ENCODE peak calls at places on chromosomes 6 and 20, in nine cellular contexts. V is CD8-positive, alpha-beta T cell; S is PC-9; W is ovary; O is AG09309; I is lower lobe of right lung; U is AG10803; N is heart left ventricle; K is coronary artery. E is an unnamed sample.
A peak's percentile ranks its signal among the peaks of the same experiment; 100 is the strongest.

GRCh38 chr6:73732845-73733675 is 37.1 kb downstream of the CD109 start:
- DNase-seq in V (peak; percentile 59), S (peak; percentile 65), W (peak; percentile 11), O (peak; percentile 34), I (peak; percentile 51), U (peak; percentile 76), N (peak; percentile 67), K (peak; percentile 76), E (peak; percentile 32)

GRCh38 chr20:63273635-63274380 is 1.2 kb downstream of the ARFGAP1 start:
- DNase-seq in V (no peak), S (peak; percentile 28), W (no peak), O (peak; percentile 14), I (no peak), U (peak; percentile 64), N (no peak), K (no peak), E (no peak)

GRCh38 chr6:27078734-27079357 is 168.7 kb upstream of the PRSS16 start:
- DNase-seq in V (peak; percentile 39), S (peak; percentile 57), W (peak; percentile 8), O (peak; percentile 20), I (no peak), U (peak; percentile 65), N (no peak), K (no peak), E (no peak)

GRCh38 chr6:87068804-87069203 is 26.1 kb downstream of the CGA start:
- DNase-seq in V (no peak), S (no peak), W (no peak), O (no peak), I (no peak), U (no peak), N (no peak), K (no peak), E (no peak)

GRCh38 chr20:37275125-37275524 is 13.5 kb upstream of the GHRH start:
- DNase-seq in V (no peak), S (no peak), W (no peak), O (no peak), I (no peak), U (no peak), N (no peak), K (no peak), E (no peak)

GRCh38 chr6:108946695-108947094 is 98.5 kb downstream of the ARMC2 start:
- DNase-seq in V (no peak), S (no peak), W (peak; percentile 38), O (no peak), I (no peak), U (peak; percentile 34), N (peak; percentile 46), K (no peak), E (no peak)

GRCh38 chr20:277496-277781 is 13.1 kb downstream of the C20orf96 start:
- DNase-seq in V (no peak), S (no peak), W (no peak), O (no peak), I (no peak), U (no peak), N (no peak), K (no peak), E (no peak)

GRCh38 chr6:170250981-170251775 is 39.7 kb downstream of the DLL1 start:
- DNase-seq in V (no peak), S (no peak), W (no peak), O (no peak), I (no peak), U (no peak), N (no peak), K (no peak), E (no peak)

GRCh38 chr6:35470663-35471120 is 2.5 kb downstream of the RPL10A start:
- DNase-seq in V (no peak), S (no peak), W (no peak), O (no peak), I (no peak), U (no peak), N (no peak), K (no peak), E (no peak)

GRCh38 chr6:35469711-35470662 is 1.8 kb downstream of the RPL10A start:
- DNase-seq in V (peak; percentile 31), S (no peak), W (no peak), O (no peak), I (no peak), U (no peak), N (no peak), K (no peak), E (no peak)

GRCh38 chr6:35471836-35472345 is 3.7 kb downstream of the RPL10A start:
- DNase-seq in V (no peak), S (no peak), W (no peak), O (no peak), I (no peak), U (no peak), N (no peak), K (no peak), E (no peak)

GRCh38 chr6:35468181-35468979 is at the start of gene RPL10A:
- DNase-seq in V (peak; percentile 96), S (peak; percentile 91), W (peak; percentile 96), O (peak; percentile 86), I (peak; percentile 95), U (peak; percentile 95), N (peak; percentile 97), K (peak; percentile 95), E (peak; percentile 93)

DNA sequence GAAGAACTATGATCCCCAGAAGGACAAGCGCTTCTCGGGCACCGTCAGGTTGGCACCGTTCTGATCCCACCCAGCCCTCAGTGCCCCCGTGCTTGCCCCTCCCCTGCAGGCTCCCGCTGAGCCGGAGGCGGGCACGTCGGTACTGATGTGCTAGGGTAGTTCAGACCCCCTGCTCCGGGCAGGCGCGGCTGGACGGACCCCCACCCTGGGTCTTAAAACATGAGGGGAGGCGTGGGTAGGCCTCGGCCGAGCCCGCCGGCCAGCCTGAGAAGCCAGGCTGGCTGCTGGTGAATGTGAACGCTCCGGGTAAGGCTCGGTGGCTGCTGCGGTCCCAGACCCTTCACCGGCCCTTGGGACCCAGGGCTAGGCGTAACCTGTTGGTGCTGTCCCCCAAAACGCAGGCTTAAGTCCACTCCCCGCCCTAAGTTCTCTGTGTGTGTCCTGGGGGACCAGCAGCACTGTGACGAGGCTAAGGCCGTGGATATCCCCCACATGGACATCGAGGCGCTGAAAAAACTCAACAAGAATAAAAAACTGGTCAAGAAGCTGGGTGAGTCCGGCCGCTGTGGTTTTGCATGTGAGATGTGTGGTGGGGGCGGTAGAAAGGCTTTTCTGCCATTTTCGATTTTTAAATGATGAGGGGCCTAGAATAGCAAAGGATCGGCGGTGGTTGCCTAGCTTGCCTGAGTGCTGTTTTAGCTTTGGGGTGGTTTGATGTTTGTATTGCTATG is 944 bp downstream of the RPL10A start:
- DNase-seq in V (no peak), S (no peak), W (peak; percentile 45), O (no peak), I (no peak), U (no peak), N (no peak), K (peak; percentile 84), E (no peak)
- TF ChIP-seq CTCF in V (no peak), S (no peak), W (no peak), O (no peak), I (no peak), U (no peak), N (no peak), K (no peak), E (no peak)

GRCh38 chr6:7391244-7391643 is 1.6 kb downstream of the RIOK1 start:
- DNase-seq in V (no peak), S (no peak), W (no peak), O (no peak), I (no peak), U (no peak), N (no peak), K (no peak), E (no peak)

GRCh38 chr6:7389162-7389450 is 436 bp downstream of the CAGE1 start:
- DNase-seq in V (no peak), S (no peak), W (no peak), O (no peak), I (no peak), U (peak; percentile 41), N (no peak), K (no peak), E (no peak)

GRCh38 chr6:7392402-7392801 is 2.8 kb downstream of the RIOK1 start:
- DNase-seq in V (no peak), S (no peak), W (no peak), O (no peak), I (no peak), U (peak; percentile 11), N (no peak), K (no peak), E (no peak)

GRCh38 chr6:7389451-7390217 is at the start of the genes CAGE1 and RIOK1:
- DNase-seq in V (peak; percentile 95), S (peak; percentile 96), W (peak; percentile 91), O (peak; percentile 68), I (peak; percentile 97), U (peak; percentile 93), N (peak; percentile 96), K (peak; percentile 97), E (peak; percentile 97)

GRCh38 chr6:7390218-7390878 is 740 bp downstream of the RIOK1 start:
- DNase-seq in V (peak; percentile 67), S (no peak), W (no peak), O (peak; percentile 33), I (no peak), U (no peak), N (no peak), K (no peak), E (no peak)
- TF ChIP-seq CTCF in V (no peak), S (peak; percentile 9), W (no peak), O (no peak), I (no peak), U (peak; percentile 1), N (peak; percentile 5), K (no peak), E (peak; percentile 3)

GRCh38 chr6:79756496-79756895 is 125.4 kb downstream of the SH3BGRL2 start:
- DNase-seq in V (no peak), S (no peak), W (no peak), O (no peak), I (no peak), U (no peak), N (no peak), K (no peak), E (no peak)

GRCh38 chr6:79764758-79765157 is 133.6 kb downstream of the SH3BGRL2 start:
- DNase-seq in V (no peak), S (no peak), W (no peak), O (no peak), I (no peak), U (no peak), N (no peak), K (no peak), E (no peak)

GRCh38 chr6:79763301-79763700 is 132.2 kb downstream of the SH3BGRL2 start:
- DNase-seq in V (no peak), S (no peak), W (no peak), O (no peak), I (no peak), U (no peak), N (no peak), K (no peak), E (no peak)

DNA sequence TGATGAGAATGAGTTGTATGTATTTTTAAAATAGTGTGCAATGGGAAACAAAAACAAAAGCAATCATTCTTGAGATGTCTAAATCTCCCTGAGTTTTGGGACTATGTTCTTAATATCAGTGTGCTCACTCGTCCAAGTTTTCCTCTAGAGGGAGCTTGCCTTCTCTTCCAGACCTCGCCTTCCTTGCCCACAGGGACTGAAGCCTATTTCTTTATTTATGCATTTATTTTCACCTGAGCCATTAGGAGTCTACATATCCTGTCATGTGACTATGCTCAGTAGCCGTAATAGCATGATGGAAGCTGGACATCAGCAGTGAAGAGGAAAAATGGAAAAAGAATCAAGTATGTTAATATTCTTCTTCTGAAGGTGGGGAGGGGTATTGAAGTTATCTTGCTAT is 131.2 kb downstream of the SH3BGRL2 start:
- DNase-seq in V (no peak), S (no peak), W (no peak), O (no peak), I (no peak), U (no peak), N (no peak), K (no peak), E (no peak)
- TF ChIP-seq CTCF in V (no peak), S (no peak), W (no peak), O (peak; percentile 16), I (no peak), U (peak; percentile 28), N (no peak), K (no peak), E (no peak)

GRCh38 chr20:53657732-53658131 is 64.1 kb upstream of the ZNF217 start:
- DNase-seq in V (no peak), S (no peak), W (no peak), O (no peak), I (no peak), U (no peak), N (no peak), K (no peak), E (no peak)
- TF ChIP-seq CTCF in V (no peak), S (no peak), W (no peak), O (no peak), I (no peak), U (no peak), N (no peak), K (no peak), E (no peak)